ENCODE peak calls at places on chromosomes 6 and 20, in seven cellular contexts. I is tibial nerve, L is pancreas, F is breast epithelium, M is astrocyte, T is stomach, U is brain microvascular endothelial cell. G is an unnamed sample. For H3K36me3, the result is how much of the 10 kb centered on the place peaks cover.

GRCh38 chr6:143150291-143150690 is 89.6 kb downstream of the AIG1 start:
- DNase-seq in I (no peak), L (no peak), F (no peak), M (no peak), T (no peak), U (no peak), G (no peak)

GRCh38 chr6:160088069-160088773 is 33.4 kb upstream of the SLC22A1 start:
- DNase-seq in I (peak), L (no peak), F (no peak), M (peak), T (peak), U (peak), G (no peak)

GRCh38 chr20:63404129-63405085 is 43.3 kb upstream of the CHRNA4 start:
- DNase-seq in I (no peak), L (no peak), F (no peak), M (no peak), T (no peak), U (no peak), G (no peak)

GRCh38 chr6:128347123-128347522 is 173.3 kb downstream of the PTPRK start:
- DNase-seq in I (no peak), L (no peak), F (no peak), M (peak), T (no peak), U (peak), G (no peak)

GRCh38 chr6:127164009-127164408 is 45.5 kb downstream of the RSPO3 start:
- DNase-seq in I (no peak), L (no peak), F (no peak), M (no peak), T (no peak), U (no peak), G (no peak)

GRCh38 chr6:39330057-39330456 is 7.6 kb upstream of the KCNK16 start:
- DNase-seq in I (no peak), L (no peak), F (no peak), M (no peak), T (no peak), U (no peak), G (no peak)

GRCh38 chr6:169911264-169912263 is 160.1 kb downstream of the ERMARD start:
- DNase-seq in I (no peak), L (no peak), F (no peak), M (no peak), T (no peak), U (no peak), G (no peak)

GRCh38 chr6:167789358-167789757 is 37.4 kb upstream of the AFDN start:
- DNase-seq in I (no peak), L (no peak), F (no peak), M (no peak), T (no peak), U (no peak), G (no peak)

GRCh38 chr6:133241901-133242760 is 974 bp downstream of the EYA4 start:
- DNase-seq in I (no peak), L (peak), F (no peak), M (peak), T (no peak), U (no peak), G (no peak)

GRCh38 chr6:39823187-39823815 is 31.1 kb downstream of the DAAM2 start:
- DNase-seq in I (peak), L (no peak), F (no peak), M (no peak), T (no peak), U (no peak), G (no peak)

GRCh38 chr20:57898332-57898731 is 188.5 kb upstream of the PMEPA1 start:
- DNase-seq in I (no peak), L (no peak), F (peak), M (no peak), T (no peak), U (no peak), G (no peak)

GRCh38 chr6:152334555-152334954 is 302.6 kb downstream of the SYNE1 start:
- DNase-seq in I (no peak), L (no peak), F (no peak), M (no peak), T (no peak), U (no peak), G (no peak)

GRCh38 chr6:98839788-98840361 is 5.5 kb downstream of the POU3F2 start:
- DNase-seq in I (no peak), L (no peak), F (no peak), M (peak), T (no peak), U (no peak), G (no peak)

DNA sequence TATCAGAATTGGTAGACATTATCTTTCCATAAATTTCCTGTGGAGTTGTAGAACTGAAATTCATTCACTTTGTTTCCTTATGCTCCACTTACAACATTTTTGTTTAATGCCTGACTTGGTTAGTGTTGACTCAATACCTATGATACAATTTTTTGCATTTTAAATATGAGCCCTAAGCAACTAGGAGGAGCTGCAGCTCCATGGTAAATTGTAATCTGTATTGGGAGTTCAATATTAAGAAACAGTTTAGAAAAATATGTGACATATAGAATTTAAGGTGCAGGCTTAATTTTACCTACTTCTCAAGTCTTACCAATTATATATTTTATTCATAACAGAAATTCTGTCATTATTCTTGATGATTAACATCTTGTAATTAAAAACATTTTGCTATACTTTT is 868.3 kb downstream of the EYS start:
- DNase-seq in I (no peak), L (no peak), F (no peak), M (no peak), T (no peak), U (no peak), G (no peak)
- TF ChIP-seq CTCF in I (no peak), L (no peak), F (no peak), M (no peak), T (no peak), U (peak), G (no peak)

DNA sequence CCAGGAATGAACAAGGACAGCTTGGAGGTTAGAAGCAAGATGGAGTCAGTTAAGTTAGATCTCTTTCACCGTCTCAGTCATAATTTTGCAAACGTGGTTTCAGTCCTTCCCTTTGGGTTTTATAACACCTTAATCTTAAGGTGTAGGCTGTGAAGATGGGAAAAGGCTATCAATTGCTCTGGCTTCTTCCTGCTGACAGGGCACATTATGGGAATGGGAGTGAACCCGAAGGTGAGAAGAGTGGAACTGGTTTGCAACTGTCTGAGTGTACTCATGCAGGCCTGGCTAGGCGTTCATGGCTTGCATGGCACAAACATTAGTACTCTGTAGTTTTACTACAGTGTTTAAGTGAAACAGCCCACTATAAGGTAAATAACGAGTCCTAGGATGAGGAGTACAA is 9.4 kb downstream of the TAF8 start:
- DNase-seq in I (no peak), L (no peak), F (no peak), M (no peak), T (no peak), U (no peak), G (no peak)
- H3K36me3 ChIP-seq in I (half or more), L (under half), F (under half), M (under half), T (half or more), U (half or more), G (half or more)

DNA sequence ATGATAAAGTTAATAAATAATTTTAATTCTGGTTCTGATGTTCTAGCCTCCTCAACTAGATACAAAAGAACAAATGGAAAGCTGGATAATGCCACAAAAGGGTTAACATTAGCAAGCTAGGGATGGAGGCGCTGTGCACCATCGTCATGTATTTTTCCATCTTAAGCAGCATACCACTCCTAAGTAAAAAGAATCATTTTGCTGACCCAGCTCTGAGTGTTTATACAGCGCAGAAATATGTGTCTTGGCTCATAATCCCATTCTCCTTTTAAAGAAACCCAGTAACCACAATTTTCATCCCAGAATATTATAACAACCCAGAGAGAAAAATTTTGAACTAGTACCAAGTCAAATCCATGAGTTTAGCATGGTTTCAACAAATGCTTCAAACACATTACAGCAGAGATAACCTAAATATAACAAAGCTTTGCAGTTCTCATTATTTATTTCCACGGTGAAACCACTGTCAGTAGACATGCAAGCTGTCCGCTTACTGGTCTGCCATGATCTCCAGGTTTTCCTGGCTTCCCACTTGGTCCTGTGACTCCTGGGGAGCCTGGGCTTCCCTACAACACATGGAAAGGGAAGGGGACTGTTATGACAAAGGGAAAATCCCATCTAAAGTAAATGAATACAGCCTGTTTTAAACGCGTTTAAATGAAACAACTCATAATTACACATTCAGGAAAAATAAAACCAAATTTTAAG is 111.1 kb downstream of the COL12A1 start:
- DNase-seq in I (no peak), L (no peak), F (no peak), M (peak), T (no peak), U (peak), G (no peak)
- TF ChIP-seq CTCF in I (no peak), L (no peak), F (no peak), M (no peak), T (no peak), U (peak), G (no peak)

DNA sequence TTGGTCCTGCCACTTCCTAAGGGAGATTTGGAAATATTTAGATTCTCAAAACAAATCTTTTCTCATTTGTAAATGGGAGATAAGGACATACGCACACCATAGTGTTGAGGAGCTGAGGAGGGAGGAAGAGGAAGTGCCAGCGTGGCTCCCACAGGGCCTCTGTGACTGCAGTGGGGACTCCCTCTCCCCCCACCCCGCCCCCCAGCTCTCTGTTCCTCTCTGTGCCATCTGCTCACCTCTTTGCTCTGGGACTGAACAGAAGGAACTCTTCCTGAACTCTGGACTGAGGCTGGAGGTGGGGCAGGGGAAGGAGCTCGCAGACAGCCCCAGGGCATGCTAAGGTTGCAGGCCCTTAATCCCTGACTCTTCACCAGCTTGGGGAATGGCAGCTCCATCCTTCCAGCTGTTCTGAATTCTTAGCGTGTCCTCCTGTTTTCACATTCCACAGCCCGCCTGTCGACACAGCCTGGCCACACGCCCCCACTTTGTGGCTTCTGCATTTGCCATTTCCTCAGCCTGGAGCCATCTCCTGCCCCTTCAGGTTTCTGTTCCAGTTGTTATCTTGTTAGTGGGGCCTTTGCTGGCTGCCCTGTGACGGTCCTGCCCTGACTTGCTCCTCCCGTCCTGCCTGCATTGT is 11.5 kb downstream of the DDX27 start:
- DNase-seq in I (no peak), L (no peak), F (no peak), M (no peak), T (no peak), U (no peak), G (no peak)
- H3K36me3 ChIP-seq in I (half or more), L (under half), F (under half), M (under half), T (half or more), U (half or more), G (half or more)

DNA sequence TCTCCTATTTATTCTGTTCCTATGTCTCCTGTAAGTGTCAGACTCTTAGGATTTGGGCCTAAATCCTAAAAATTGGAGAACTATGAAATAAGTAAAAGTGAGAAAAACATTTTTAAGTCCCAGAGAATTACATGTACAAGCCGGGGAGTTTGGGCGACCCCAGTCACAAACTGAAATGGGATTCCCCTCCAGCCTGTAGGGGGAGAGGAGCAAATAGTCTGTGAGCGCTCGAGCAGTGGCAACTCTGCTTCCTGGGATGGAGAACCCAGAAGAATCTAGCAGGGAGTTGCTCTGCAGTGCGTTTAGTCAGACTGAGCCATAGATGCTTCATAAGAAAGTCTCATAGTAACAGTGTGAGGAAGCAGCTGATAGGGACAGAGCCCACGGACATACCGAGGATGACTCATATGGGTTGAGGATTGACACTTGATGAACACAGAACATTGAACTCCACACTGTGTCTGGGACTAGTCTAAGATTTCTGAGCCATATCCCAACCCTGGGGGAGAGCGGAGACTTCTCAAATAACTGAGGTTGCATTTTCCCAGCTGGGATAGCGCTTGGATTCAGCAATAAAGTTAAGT is 437.2 kb downstream of the BCKDHB start:
- DNase-seq in I (no peak), L (no peak), F (no peak), M (peak), T (no peak), U (peak), G (no peak)
- TF ChIP-seq CTCF in I (no peak), L (no peak), F (no peak), M (peak), T (no peak), U (peak), G (no peak)

GRCh38 chr6:148521158-148521557 is 178.5 kb downstream of the SASH1 start:
- DNase-seq in I (no peak), L (no peak), F (no peak), M (no peak), T (no peak), U (no peak), G (no peak)
- H3K36me3 ChIP-seq in I (under half), L (under half), F (under half), M (under half), T (under half), U (under half), G (under half)

GRCh38 chr6:124869412-124869811 is 92.8 kb upstream of the RNF217 start:
- DNase-seq in I (no peak), L (no peak), F (no peak), M (no peak), T (no peak), U (no peak), G (no peak)

GRCh38 chr6:124873066-124873410 is 89.2 kb upstream of the RNF217 start:
- DNase-seq in I (no peak), L (no peak), F (no peak), M (no peak), T (no peak), U (no peak), G (no peak)

GRCh38 chr6:124868476-124868875 is 93.8 kb upstream of the RNF217 start:
- DNase-seq in I (no peak), L (no peak), F (no peak), M (peak), T (no peak), U (peak), G (no peak)

GRCh38 chr6:124872361-124873065 is 89.7 kb upstream of the RNF217 start:
- DNase-seq in I (no peak), L (no peak), F (no peak), M (no peak), T (no peak), U (no peak), G (no peak)

DNA sequence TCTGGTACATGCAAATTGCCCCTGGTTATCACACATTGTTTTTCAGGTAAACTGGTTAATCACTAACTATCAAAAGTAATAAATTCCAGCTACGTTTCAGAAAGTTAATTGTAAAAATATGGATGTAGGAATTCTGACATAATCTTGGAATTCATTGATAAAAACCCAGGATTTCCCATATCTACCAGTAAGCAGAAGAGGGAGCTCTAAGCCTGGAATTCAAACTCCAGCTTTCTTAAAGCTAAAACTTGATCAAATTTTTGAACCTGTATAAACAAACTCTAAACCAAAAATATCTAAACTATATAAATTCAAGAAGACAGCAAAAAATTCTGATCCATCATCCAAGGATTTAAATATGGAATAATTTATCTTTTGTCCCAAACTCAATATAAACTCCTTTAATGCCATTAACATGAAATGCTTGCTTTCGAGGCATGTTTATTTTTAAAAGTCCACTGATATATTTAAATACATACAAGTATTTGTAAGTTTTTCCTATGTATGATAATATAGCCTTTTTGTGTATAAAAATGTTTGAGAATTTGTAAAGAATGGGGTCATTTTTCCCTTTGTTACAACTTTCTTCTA is 91.5 kb upstream of the RNF217 start:
- DNase-seq in I (no peak), L (no peak), F (no peak), M (peak), T (no peak), U (peak), G (no peak)
- TF ChIP-seq CTCF in I (peak), L (peak), F (peak), M (peak), T (peak), U (peak), G (no peak)

DNA sequence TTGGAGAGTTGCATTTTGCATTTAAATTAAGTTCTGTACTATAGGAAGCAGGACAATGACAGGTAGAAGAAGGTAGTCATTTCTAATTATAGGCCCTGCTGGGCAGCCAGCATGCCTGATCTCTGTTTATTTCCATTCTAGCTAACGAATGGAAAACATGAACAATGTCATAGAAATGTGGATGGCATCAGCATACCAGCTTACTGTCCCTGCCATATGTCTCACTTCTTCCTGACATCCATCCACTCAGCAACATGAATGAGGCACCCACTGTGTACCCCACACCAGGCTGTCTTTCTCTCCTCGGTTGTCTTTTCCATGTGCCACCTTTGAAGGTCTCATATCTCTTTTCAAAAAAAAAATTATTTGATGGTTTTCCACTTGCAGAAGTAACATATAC is 11.1 kb downstream of the ADTRP start:
- DNase-seq in I (no peak), L (no peak), F (no peak), M (no peak), T (no peak), U (no peak), G (no peak)
- H3K36me3 ChIP-seq in I (under half), L (under half), F (under half), M (under half), T (under half), U (under half), G (under half)

GRCh38 chr6:66051812-66052211 is 344.8 kb upstream of the EYS start:
- DNase-seq in I (no peak), L (no peak), F (no peak), M (no peak), T (no peak), U (no peak), G (no peak)

GRCh38 chr6:66057034-66057433 is 350.0 kb upstream of the EYS start:
- DNase-seq in I (no peak), L (no peak), F (no peak), M (no peak), T (no peak), U (no peak), G (no peak)

GRCh38 chr6:66054967-66055366 is 347.9 kb upstream of the EYS start:
- DNase-seq in I (no peak), L (no peak), F (no peak), M (no peak), T (no peak), U (no peak), G (no peak)
- TF ChIP-seq CTCF in I (no peak), L (no peak), F (no peak), M (no peak), T (no peak), U (no peak), G (no peak)